ENCODE peak calls at places on chromosome 13, in six cellular contexts. G is activated CD4-positive, alpha-beta T cell treated with anti-CD3 and anti-CD28 coated beads, Interleukin-2, amount 50 U/mL, for 1 hour; N is C1 segment of cervical spinal cord; X is tibial artery; L is NCI-H2029; Z is stimulated activated CD4-positive, alpha-beta T cell treated with anti-CD3 and anti-CD28 coated beads, Interleukin-15, amount 100 ng/mL, for 1 hour. S is an unnamed sample.

GRCh38 chr13:30766957-30767603 is 31.7 kb downstream of the ALOX5AP start:
- DNase-seq in L (no peak), Z (no peak), N (no peak), X (no peak), G (no peak), S (no peak)

GRCh38 chr13:48125794-48126228 is 30.9 kb upstream of the MED4 start:
- DNase-seq in G (no peak), N (no peak), X (no peak), Z (no peak), L (no peak), S (no peak)

GRCh38 chr13:109479991-109480696 is 306.2 kb downstream of the IRS2 start:
- DNase-seq in N (no peak), G (no peak), L (peak; percentile 55), X (no peak), Z (no peak), S (no peak)

GRCh38 chr13:113748101-113748861 is 10.7 kb upstream of the TMEM255B start:
- DNase-seq in Z (no peak), X (no peak), L (no peak), G (no peak), N (no peak), S (no peak)

GRCh38 chr13:32581177-32581786 is 5.0 kb upstream of the PDS5B start:
- DNase-seq in N (no peak), X (no peak), L (no peak), Z (no peak), G (no peak), S (no peak)

GRCh38 chr13:20191902-20192469 is 752 bp downstream of the GJB2 start:
- DNase-seq in L (no peak), X (no peak), Z (no peak), N (no peak), G (no peak), S (no peak)

GRCh38 chr13:37409756-37410155 is 188.8 kb downstream of the POSTN start:
- DNase-seq in Z (no peak), G (no peak), X (no peak), L (no peak), N (no peak), S (no peak)

GRCh38 chr13:71831716-71832115 is 35.3 kb downstream of the DACH1 start:
- DNase-seq in N (no peak), G (no peak), L (no peak), X (no peak), Z (no peak), S (no peak)

GRCh38 chr13:98432638-98433037 is 144.3 kb downstream of the STK24 start:
- DNase-seq in L (no peak), N (no peak), X (no peak), G (no peak), Z (no peak), S (no peak)

GRCh38 chr13:97222934-97223710 is 989 bp downstream of the MBNL2 start:
- DNase-seq in N (no peak), G (no peak), X (no peak), Z (no peak), L (no peak), S (no peak)

GRCh38 chr13:27601771-27602170 is 18.6 kb downstream of the LNX2 start:
- DNase-seq in L (no peak), X (no peak), N (no peak), Z (no peak), G (no peak), S (no peak)

GRCh38 chr13:103046676-103047075 is 19.5 kb downstream of the SLC10A2 start:
- DNase-seq in L (no peak), G (no peak), Z (no peak), N (no peak), X (no peak), S (no peak)

GRCh38 chr13:44058586-44059238 is 179.0 kb downstream of the LACC1 start:
- DNase-seq in G (no peak), X (no peak), N (no peak), Z (no peak), L (no peak), S (no peak)

GRCh38 chr13:109110159-109110558 is 480.7 kb downstream of the MYO16 start:
- DNase-seq in N (no peak), X (no peak), G (no peak), Z (no peak), L (no peak), S (no peak)

GRCh38 chr13:76735641-76736040 is 150.6 kb downstream of the KCTD12 start:
- DNase-seq in N (no peak), X (no peak), L (no peak), G (no peak), Z (no peak), S (no peak)

GRCh38 chr13:43136940-43137574 is 113.7 kb downstream of the DNAJC15 start:
- DNase-seq in L (no peak), Z (no peak), N (no peak), G (no peak), X (no peak), S (no peak)

S was measured in occipital lobe.